ENCODE peak calls at places on chromosomes 2 and 18, in ten cellular contexts. F, T, W, N, S, Y, X, C, I and K are unnamed samples.

GRCh38 chr2:98078699-98079098 is 8.3 kb upstream of the VWA3B start:
- DNase-seq in C (no peak), S (no peak), W (no peak), X (no peak), F (no peak), T (no peak), I (no peak), Y (no peak), N (no peak), K (no peak)

GRCh38 chr2:25936889-25937545 is 45.3 kb downstream of the KIF3C start:
- DNase-seq in Y (peak; percentile 22), T (no peak), X (no peak), S (no peak), W (no peak), I (no peak), F (no peak), N (no peak), C (no peak), K (no peak)

GRCh38 chr2:24831736-24832421 is 38.7 kb downstream of the CENPO start:
- DNase-seq in I (no peak), Y (no peak), F (no peak), S (peak; percentile 70), C (no peak), X (no peak), T (no peak), W (no peak), N (no peak), K (no peak)

GRCh38 chr18:13614701-13615288 is 111.6 kb downstream of the FAM210A start:
- DNase-seq in C (peak; percentile 17), S (peak; percentile 79), Y (no peak), X (peak; percentile 68), F (no peak), W (peak; percentile 64), N (peak; percentile 44), I (no peak), T (no peak), K (no peak)

GRCh38 chr2:437772-438393 is 150.0 kb upstream of the ALKAL2 start:
- DNase-seq in Y (no peak), W (peak; percentile 79), T (no peak), C (peak; percentile 50), X (no peak), F (no peak), N (peak; percentile 32), S (no peak), I (no peak), K (peak; percentile 56)

GRCh38 chr2:120711694-120712093 is 24.0 kb upstream of the GLI2 start:
- DNase-seq in X (no peak), F (no peak), T (peak; percentile 47), N (no peak), S (no peak), Y (no peak), C (no peak), W (no peak), I (no peak), K (no peak)

GRCh38 chr18:62999392-62999791 is 284.1 kb downstream of the PHLPP1 start:
- DNase-seq in W (no peak), C (no peak), S (no peak), T (peak; percentile 43), Y (peak; percentile 86), I (no peak), F (peak; percentile 3), X (peak; percentile 51), N (no peak), K (no peak)

GRCh38 chr18:24731981-24732380 is 271.5 kb downstream of the HRH4 start:
- DNase-seq in S (no peak), W (no peak), I (no peak), T (peak; percentile 1), N (no peak), Y (no peak), F (no peak), C (no peak), X (no peak), K (peak; percentile 20)

GRCh38 chr2:73642338-73643018 is at the start of gene NAT8:
- DNase-seq in N (no peak), C (no peak), Y (no peak), W (no peak), X (no peak), T (no peak), I (no peak), S (no peak), F (no peak), K (no peak)

GRCh38 chr2:221049950-221050349 is 522.2 kb downstream of the EPHA4 start:
- DNase-seq in C (no peak), I (no peak), N (no peak), F (no peak), X (no peak), S (no peak), T (no peak), W (no peak), Y (no peak), K (no peak)

GRCh38 chr2:212912445-212913103 is 238.8 kb downstream of the IKZF2 start:
- DNase-seq in N (no peak), W (no peak), I (no peak), Y (peak; percentile 77), X (no peak), F (no peak), T (peak; percentile 77), C (no peak), S (no peak), K (peak; percentile 82)

GRCh38 chr18:63063171-63063570 is 256.4 kb downstream of the BCL2 start:
- DNase-seq in F (no peak), C (no peak), N (no peak), T (peak; percentile 33), W (no peak), I (no peak), X (no peak), Y (no peak), S (no peak), K (peak; percentile 5)

GRCh38 chr2:121837596-121837995 is 82.1 kb downstream of the TSN start:
- DNase-seq in S (peak; percentile 42), T (no peak), Y (no peak), N (no peak), F (no peak), W (no peak), X (no peak), I (no peak), C (no peak), K (no peak)

GRCh38 chr2:97844311-97844859 is 131.0 kb downstream of the ZAP70 start:
- DNase-seq in I (no peak), W (no peak), S (no peak), Y (peak; percentile 9), C (no peak), X (no peak), T (no peak), N (no peak), F (no peak), K (no peak)

GRCh38 chr2:26184555-26185303 is 11.8 kb downstream of the GAREM2 start:
- DNase-seq in X (peak; percentile 91), I (peak; percentile 64), T (peak; percentile 80), F (peak; percentile 43), Y (peak; percentile 82), C (peak; percentile 78), N (peak; percentile 83), S (peak; percentile 96), W (peak; percentile 90), K (peak; percentile 52)

GRCh38 chr2:164430166-164430783 is 191.0 kb downstream of the GRB14 start:
- DNase-seq in S (no peak), Y (peak; percentile 69), X (no peak), N (no peak), C (no peak), W (no peak), T (peak; percentile 53), F (no peak), I (no peak), K (peak; percentile 30)

GRCh38 chr2:217279571-217279970 is 419.7 kb upstream of the TNP1 start:
- DNase-seq in S (no peak), W (no peak), C (no peak), N (no peak), I (no peak), T (peak; percentile 98), Y (peak; percentile 94), F (peak; percentile 14), X (no peak), K (peak; percentile 5)

GRCh38 chr2:168008796-168009195 is 238.6 kb downstream of the STK39 start:
- DNase-seq in X (no peak), C (no peak), I (no peak), F (no peak), W (no peak), T (no peak), S (no peak), Y (no peak), N (no peak), K (no peak)